ENCODE peak calls at places on chromosomes 12 and 14, in seven cellular contexts. C, J, Y, X, Z, M and B are unnamed samples.

GRCh38 chr14:26730929-26731618 is 133.2 kb upstream of the NOVA1 start:
- DNase-seq in C (peak; percentile 8), J (no peak), Y (no peak), X (peak; percentile 41), Z (no peak), M (no peak), B (peak; percentile 42)

GRCh38 chr12:48943221-48943620 is 14.1 kb downstream of the ARF3 start:
- DNase-seq in C (no peak), J (no peak), Y (no peak), X (no peak), Z (no peak), M (no peak), B (no peak)

GRCh38 chr14:105842105-105842504 is 315.7 kb downstream of the TMEM121 start:
- DNase-seq in C (no peak), J (no peak), Y (no peak), X (no peak), Z (no peak), M (no peak), B (no peak)

GRCh38 chr12:132033627-132034026 is 83.9 kb downstream of the EP400 start:
- DNase-seq in C (no peak), J (no peak), Y (no peak), X (no peak), Z (no peak), M (no peak), B (no peak)

GRCh38 chr14:51807355-51807754 is 53.1 kb upstream of the GNG2 start:
- DNase-seq in C (no peak), J (no peak), Y (no peak), X (no peak), Z (no peak), M (no peak), B (no peak)

GRCh38 chr12:108826807-108827721 is 30.3 kb downstream of the SSH1 start:
- DNase-seq in C (no peak), J (no peak), Y (no peak), X (no peak), Z (no peak), M (no peak), B (peak; percentile 61)

GRCh38 chr14:50067723-50068495 is 48.5 kb downstream of the VCPKMT start:
- DNase-seq in C (no peak), J (no peak), Y (peak; percentile 40), X (peak; percentile 97), Z (no peak), M (no peak), B (no peak)

GRCh38 chr12:105899589-105899988 is 239.2 kb downstream of the NUAK1 start:
- DNase-seq in C (no peak), J (no peak), Y (no peak), X (no peak), Z (no peak), M (no peak), B (no peak)

GRCh38 chr12:47816646-47817271 is 2.9 kb downstream of the HDAC7 start:
- DNase-seq in C (no peak), J (no peak), Y (no peak), X (no peak), Z (no peak), M (peak; percentile 65), B (no peak)

GRCh38 chr12:95169368-95169767 is 47.9 kb downstream of the FGD6 start:
- DNase-seq in C (no peak), J (no peak), Y (peak; percentile 94), X (peak; percentile 80), Z (peak; percentile 22), M (no peak), B (no peak)

GRCh38 chr14:74510955-74511354 is 17.4 kb downstream of the ISCA2 start:
- DNase-seq in C (no peak), J (no peak), Y (no peak), X (peak; percentile 70), Z (no peak), M (no peak), B (no peak)

GRCh38 chr12:94098466-94098865 is 49.9 kb upstream of the PLXNC1 start:
- DNase-seq in C (no peak), J (no peak), Y (no peak), X (peak; percentile 59), Z (no peak), M (no peak), B (no peak)

GRCh38 chr14:29627141-29627540 is 300.5 kb downstream of the PRKD1 start:
- DNase-seq in C (no peak), J (no peak), Y (no peak), X (no peak), Z (no peak), M (no peak), B (no peak)

GRCh38 chr14:105475269-105475915 is 771 bp downstream of the CRIP2 start:
- DNase-seq in C (no peak), J (no peak), Y (no peak), X (peak; percentile 58), Z (no peak), M (peak; percentile 71), B (no peak)

GRCh38 chr12:49868952-49869815 is 26.3 kb upstream of the BCDIN3D start:
- DNase-seq in C (no peak), J (peak; percentile 47), Y (no peak), X (no peak), Z (peak; percentile 86), M (peak; percentile 94), B (peak; percentile 85)

GRCh38 chr12:5433081-5433839 is 1.4 kb downstream of the NTF3 start:
- DNase-seq in C (peak; percentile 44), J (no peak), Y (no peak), X (no peak), Z (no peak), M (no peak), B (peak; percentile 53)

GRCh38 chr14:26766726-26767125 is 168.9 kb upstream of the NOVA1 start:
- DNase-seq in C (no peak), J (no peak), Y (no peak), X (no peak), Z (no peak), M (no peak), B (no peak)

DNA sequence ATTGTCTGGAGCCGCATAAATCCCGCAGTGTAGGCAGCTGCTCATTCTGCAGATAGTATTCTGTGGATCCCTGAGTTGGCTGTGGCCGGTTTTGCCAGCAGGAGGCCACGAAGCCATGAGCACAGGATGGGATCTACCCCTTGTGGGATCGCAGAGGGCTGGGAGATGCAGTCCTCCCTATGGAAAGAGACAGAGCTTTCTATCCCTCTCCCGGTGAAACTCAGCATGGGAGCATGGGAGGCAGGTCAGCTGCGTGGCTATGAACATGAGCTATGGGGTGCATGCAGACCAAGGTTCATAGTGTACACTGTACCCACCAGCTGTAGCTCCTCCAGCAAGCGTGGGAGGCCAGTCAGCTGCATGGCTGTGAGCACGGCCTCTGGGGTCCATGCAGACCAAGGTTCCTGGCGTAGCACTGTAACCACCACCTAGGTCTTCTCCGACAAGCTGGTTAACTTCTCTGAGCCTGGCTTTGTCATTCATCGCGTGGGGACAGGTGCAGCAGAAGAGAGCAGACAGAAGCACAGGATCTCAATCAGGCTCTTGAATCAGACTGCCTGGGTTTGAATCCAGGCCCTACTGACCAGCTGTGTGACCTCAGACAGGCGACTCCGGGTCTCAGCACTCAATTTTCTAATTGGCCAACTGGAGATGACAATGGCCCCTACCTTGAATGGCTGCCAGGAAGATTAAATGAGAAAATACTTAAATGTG is 5.9 kb downstream of the BDKRB1 start:
- DNase-seq in C (no peak), J (no peak), Y (no peak), X (no peak), Z (no peak), M (no peak), B (no peak)
- TF ChIP-seq CTCF in C (no peak), J (no peak), Y (no peak), X (peak; percentile 14), Z (peak; percentile 8), M (no peak), B (no peak)

DNA sequence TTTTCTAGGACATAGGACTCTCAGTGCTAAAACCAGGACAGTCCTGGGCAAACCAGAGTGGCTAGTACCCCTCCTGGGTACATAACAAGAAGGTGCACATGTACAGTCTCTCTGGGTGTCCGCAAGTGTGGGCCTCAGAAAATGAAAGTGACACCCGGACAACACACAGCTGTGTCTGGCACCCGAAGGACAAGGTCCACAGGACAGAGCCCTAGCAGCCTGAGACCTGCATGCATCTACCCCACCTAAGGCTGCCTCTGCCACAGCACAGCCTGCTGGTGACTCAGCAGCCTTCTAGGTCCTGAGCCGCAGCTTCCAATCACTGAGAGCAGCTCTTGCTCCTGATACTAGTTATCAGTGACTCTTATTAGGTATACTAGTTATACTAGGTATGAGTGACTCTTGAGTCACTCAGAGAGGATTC is 784.1 kb upstream of the TBX3 start:
- DNase-seq in C (no peak), J (no peak), Y (peak; percentile 15), X (peak; percentile 80), Z (no peak), M (no peak), B (no peak)
- TF ChIP-seq CTCF in C (peak; percentile 39), J (no peak), Y (peak; percentile 28), X (no peak), Z (peak; percentile 33), M (no peak), B (no peak)

DNA sequence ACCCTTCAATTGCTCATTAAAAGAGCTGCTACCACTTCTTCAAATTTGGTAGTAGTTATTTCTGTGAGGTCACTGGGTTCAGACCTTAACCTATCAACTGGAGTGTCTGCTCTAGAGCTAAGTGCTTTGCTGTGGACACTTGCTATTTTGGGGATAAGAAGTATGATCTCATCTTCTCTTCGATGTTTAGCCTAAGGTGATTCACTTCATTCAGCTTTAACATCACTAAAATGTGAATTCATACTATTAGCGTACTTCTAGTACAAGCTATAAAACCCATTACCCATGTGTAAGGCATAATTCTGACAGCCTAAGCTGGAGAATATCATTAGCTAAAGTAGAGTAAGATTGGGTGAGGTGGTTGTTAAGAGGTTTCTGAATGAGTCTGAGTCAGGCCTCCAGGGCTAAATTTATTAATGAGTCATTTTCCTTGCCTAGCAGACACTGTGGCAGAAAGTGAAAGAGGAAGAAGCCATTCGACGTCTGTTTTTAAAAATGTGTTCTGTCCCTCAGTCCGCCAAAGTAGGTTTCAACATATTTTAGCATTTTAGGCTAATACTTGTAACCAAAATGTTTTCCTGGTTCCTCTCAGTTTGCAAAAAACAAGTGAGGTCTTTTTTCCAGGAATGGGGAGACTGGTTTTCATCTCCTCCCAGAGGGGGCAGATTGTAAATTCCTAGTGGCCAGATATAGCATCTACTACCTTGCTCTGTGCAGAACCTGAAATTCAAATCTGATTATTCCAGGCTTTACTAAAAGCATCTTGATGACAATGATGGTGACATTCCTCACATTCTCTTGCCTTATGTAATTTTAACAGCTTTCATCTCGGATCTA is 103.6 kb downstream of the SSPN start:
- DNase-seq in C (no peak), J (peak; percentile 45), Y (peak; percentile 64), X (peak; percentile 95), Z (peak; percentile 65), M (peak; percentile 30), B (no peak)
- TF ChIP-seq CTCF in C (no peak), J (no peak), Y (no peak), X (peak; percentile 71), Z (peak; percentile 52), M (peak; percentile 31), B (no peak)

GRCh38 chr12:112116232-112117060 is 7.9 kb upstream of the NAA25 start:
- DNase-seq in C (peak; percentile 34), J (no peak), Y (peak; percentile 28), X (no peak), Z (no peak), M (peak; percentile 82), B (peak; percentile 74)

GRCh38 chr12:112111931-112112330 is 3.3 kb upstream of the NAA25 start:
- DNase-seq in C (no peak), J (no peak), Y (no peak), X (peak; percentile 42), Z (no peak), M (no peak), B (no peak)

GRCh38 chr12:112107728-112108447 is 695 bp downstream of the NAA25 start:
- DNase-seq in C (no peak), J (no peak), Y (peak; percentile 31), X (no peak), Z (no peak), M (peak; percentile 57), B (peak; percentile 74)

GRCh38 chr12:112115259-112116045 is 6.9 kb upstream of the NAA25 start:
- DNase-seq in C (no peak), J (no peak), Y (no peak), X (no peak), Z (no peak), M (no peak), B (no peak)

GRCh38 chr12:112112423-112113132 is 4.0 kb upstream of the NAA25 start:
- DNase-seq in C (no peak), J (no peak), Y (peak; percentile 46), X (peak; percentile 99), Z (no peak), M (no peak), B (no peak)
- TF ChIP-seq CTCF in C (no peak), J (no peak), Y (no peak), X (no peak), Z (no peak), M (no peak), B (no peak)